ENCODE peak calls at places on chromosomes 7 and 10, in six cellular contexts. One of them, this sample, is unnamed.
A peak's percentile ranks its signal among the peaks of the same experiment; 100 is the strongest.

GRCh38 chr10:126242352-126243260 is 145.7 kb downstream of the ADAM12 start:
- DNase-seq in CD4-positive, CD25-positive, alpha-beta regulatory T cell: no peak
- DNase-seq in left ventricle myocardium inferior: peak; percentile 69
- DNase-seq in RWPE1: peak; percentile 22
- DNase-seq in fibroblast of lung: peak; percentile 93
- DNase-seq in breast epithelium: no peak
- DNase-seq in this sample: peak; percentile 67

GRCh38 chr10:93458821-93459257 is 23.3 kb downstream of the MYOF start:
- DNase-seq in breast epithelium: peak; percentile 75
- DNase-seq in left ventricle myocardium inferior: peak; percentile 44
- DNase-seq in CD4-positive, CD25-positive, alpha-beta regulatory T cell: no peak
- DNase-seq in fibroblast of lung: peak; percentile 100
- DNase-seq in RWPE1: peak; percentile 91
- DNase-seq in this sample: no peak

GRCh38 chr10:98433371-98433770 is 13.4 kb downstream of the HPS1 start:
- DNase-seq in RWPE1: no peak
- DNase-seq in left ventricle myocardium inferior: no peak
- DNase-seq in fibroblast of lung: no peak
- DNase-seq in breast epithelium: no peak
- DNase-seq in CD4-positive, CD25-positive, alpha-beta regulatory T cell: no peak
- DNase-seq in this sample: no peak

GRCh38 chr7:28921822-28922221 is 36.3 kb downstream of the TRIL start:
- DNase-seq in left ventricle myocardium inferior: no peak
- DNase-seq in RWPE1: peak; percentile 64
- DNase-seq in fibroblast of lung: peak; percentile 61
- DNase-seq in breast epithelium: no peak
- DNase-seq in CD4-positive, CD25-positive, alpha-beta regulatory T cell: peak; percentile 30
- DNase-seq in this sample: no peak

GRCh38 chr10:98858525-98858924 is 377.1 kb downstream of the HPSE2 start:
- DNase-seq in left ventricle myocardium inferior: no peak
- DNase-seq in fibroblast of lung: no peak
- DNase-seq in breast epithelium: no peak
- DNase-seq in RWPE1: no peak
- DNase-seq in CD4-positive, CD25-positive, alpha-beta regulatory T cell: no peak
- DNase-seq in this sample: no peak

GRCh38 chr7:86963599-86964230 is 95.7 kb downstream of the ELAPOR2 start:
- DNase-seq in left ventricle myocardium inferior: no peak
- DNase-seq in CD4-positive, CD25-positive, alpha-beta regulatory T cell: no peak
- DNase-seq in fibroblast of lung: peak; percentile 21
- DNase-seq in breast epithelium: no peak
- DNase-seq in RWPE1: no peak
- DNase-seq in this sample: no peak

GRCh38 chr7:71453630-71454029 is 321.7 kb downstream of the GALNT17 start:
- DNase-seq in fibroblast of lung: no peak
- DNase-seq in breast epithelium: no peak
- DNase-seq in CD4-positive, CD25-positive, alpha-beta regulatory T cell: no peak
- DNase-seq in RWPE1: no peak
- DNase-seq in left ventricle myocardium inferior: no peak
- DNase-seq in this sample: no peak

GRCh38 chr7:94848531-94848930 is 58.9 kb upstream of the PPP1R9A start:
- DNase-seq in fibroblast of lung: no peak
- DNase-seq in CD4-positive, CD25-positive, alpha-beta regulatory T cell: no peak
- DNase-seq in left ventricle myocardium inferior: no peak
- DNase-seq in RWPE1: no peak
- DNase-seq in breast epithelium: no peak
- DNase-seq in this sample: no peak

GRCh38 chr7:8064828-8065227 is 96.2 kb downstream of the GLCCI1 start:
- DNase-seq in left ventricle myocardium inferior: no peak
- DNase-seq in fibroblast of lung: peak; percentile 66
- DNase-seq in RWPE1: no peak
- DNase-seq in CD4-positive, CD25-positive, alpha-beta regulatory T cell: no peak
- DNase-seq in breast epithelium: no peak
- DNase-seq in this sample: no peak

GRCh38 chr10:17787087-17787942 is 21.8 kb upstream of the MRC1 start:
- DNase-seq in RWPE1: peak; percentile 82
- DNase-seq in left ventricle myocardium inferior: no peak
- DNase-seq in fibroblast of lung: peak; percentile 98
- DNase-seq in CD4-positive, CD25-positive, alpha-beta regulatory T cell: no peak
- DNase-seq in breast epithelium: no peak
- DNase-seq in this sample: no peak

GRCh38 chr10:119957451-119957850 is 64.9 kb downstream of the SEC23IP start:
- DNase-seq in breast epithelium: no peak
- DNase-seq in RWPE1: no peak
- DNase-seq in CD4-positive, CD25-positive, alpha-beta regulatory T cell: no peak
- DNase-seq in fibroblast of lung: no peak
- DNase-seq in left ventricle myocardium inferior: no peak
- DNase-seq in this sample: no peak

GRCh38 chr7:87287738-87288341 is 57.6 kb upstream of the CROT start:
- DNase-seq in fibroblast of lung: no peak
- DNase-seq in RWPE1: no peak
- DNase-seq in CD4-positive, CD25-positive, alpha-beta regulatory T cell: no peak
- DNase-seq in left ventricle myocardium inferior: no peak
- DNase-seq in breast epithelium: no peak
- DNase-seq in this sample: no peak

GRCh38 chr10:110368002-110368401 is 63.3 kb upstream of the SMNDC1 start:
- DNase-seq in breast epithelium: no peak
- DNase-seq in left ventricle myocardium inferior: no peak
- DNase-seq in fibroblast of lung: no peak
- DNase-seq in RWPE1: no peak
- DNase-seq in CD4-positive, CD25-positive, alpha-beta regulatory T cell: no peak
- DNase-seq in this sample: no peak

GRCh38 chr7:122987463-122987862 is 8.0 kb downstream of the TAS2R16 start:
- DNase-seq in CD4-positive, CD25-positive, alpha-beta regulatory T cell: no peak
- DNase-seq in RWPE1: no peak
- DNase-seq in breast epithelium: no peak
- DNase-seq in fibroblast of lung: no peak
- DNase-seq in left ventricle myocardium inferior: no peak
- DNase-seq in this sample: no peak

GRCh38 chr7:130884437-130885417 is 150.7 kb upstream of the KLF14 start:
- DNase-seq in breast epithelium: no peak
- DNase-seq in fibroblast of lung: peak; percentile 75
- DNase-seq in CD4-positive, CD25-positive, alpha-beta regulatory T cell: no peak
- DNase-seq in RWPE1: no peak
- DNase-seq in left ventricle myocardium inferior: no peak
- DNase-seq in this sample: no peak

GRCh38 chr7:30062587-30062986 is 34.4 kb downstream of the PLEKHA8 start:
- DNase-seq in fibroblast of lung: peak; percentile 27
- DNase-seq in breast epithelium: no peak
- DNase-seq in RWPE1: peak; percentile 62
- DNase-seq in CD4-positive, CD25-positive, alpha-beta regulatory T cell: peak; percentile 37
- DNase-seq in left ventricle myocardium inferior: no peak
- DNase-seq in this sample: no peak

GRCh38 chr7:23277359-23277989 is 21.7 kb upstream of the MALSU1 start:
- DNase-seq in fibroblast of lung: peak; percentile 52
- DNase-seq in breast epithelium: no peak
- DNase-seq in CD4-positive, CD25-positive, alpha-beta regulatory T cell: peak; percentile 57
- DNase-seq in RWPE1: peak; percentile 64
- DNase-seq in left ventricle myocardium inferior: no peak
- DNase-seq in this sample: no peak

GRCh38 chr7:124856299-124856888 is 73.2 kb downstream of the POT1 start:
- DNase-seq in CD4-positive, CD25-positive, alpha-beta regulatory T cell: peak; percentile 22
- DNase-seq in left ventricle myocardium inferior: no peak
- DNase-seq in fibroblast of lung: peak; percentile 42
- DNase-seq in RWPE1: peak; percentile 4
- DNase-seq in breast epithelium: no peak
- DNase-seq in this sample: no peak

GRCh38 chr7:30091431-30092386 is 43.1 kb upstream of the MTURN start:
- DNase-seq in fibroblast of lung: peak; percentile 91
- DNase-seq in CD4-positive, CD25-positive, alpha-beta regulatory T cell: no peak
- DNase-seq in breast epithelium: no peak
- DNase-seq in left ventricle myocardium inferior: no peak
- DNase-seq in RWPE1: peak; percentile 88
- DNase-seq in this sample: no peak

GRCh38 chr7:122166260-122166659 is 22.2 kb upstream of the AASS start:
- DNase-seq in fibroblast of lung: no peak
- DNase-seq in left ventricle myocardium inferior: no peak
- DNase-seq in breast epithelium: no peak
- DNase-seq in CD4-positive, CD25-positive, alpha-beta regulatory T cell: no peak
- DNase-seq in RWPE1: no peak
- DNase-seq in this sample: no peak

GRCh38 chr10:127243490-127244272 is 47.3 kb upstream of the INSYN2A start:
- DNase-seq in fibroblast of lung: peak; percentile 13
- DNase-seq in RWPE1: peak; percentile 51
- DNase-seq in left ventricle myocardium inferior: no peak
- DNase-seq in CD4-positive, CD25-positive, alpha-beta regulatory T cell: no peak
- DNase-seq in breast epithelium: no peak
- DNase-seq in this sample: no peak

DNA sequence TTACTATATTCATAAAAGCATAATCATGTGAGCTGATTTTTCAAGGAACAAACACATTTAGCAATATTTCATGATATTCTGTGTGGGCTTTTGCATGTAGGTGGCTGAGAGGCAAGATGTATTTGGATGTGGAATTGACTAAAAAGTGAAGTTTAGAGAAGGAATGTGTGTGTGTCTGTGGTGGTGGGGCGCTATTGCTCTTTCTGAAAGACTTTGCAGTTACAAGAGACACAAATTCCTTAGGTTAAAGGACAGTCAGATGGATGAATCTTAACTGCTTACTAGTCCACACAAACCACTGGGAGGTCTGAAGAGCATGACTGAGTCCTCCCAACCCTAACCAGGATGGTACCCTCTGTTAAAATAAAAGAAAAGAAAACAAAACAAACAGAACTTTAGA is 200.1 kb downstream of the SDHAF3 start:
- DNase-seq in breast epithelium: no peak
- DNase-seq in fibroblast of lung: no peak
- DNase-seq in RWPE1: no peak
- DNase-seq in left ventricle myocardium inferior: no peak
- DNase-seq in CD4-positive, CD25-positive, alpha-beta regulatory T cell: no peak
- DNase-seq in this sample: no peak
- H3K27ac ChIP-seq in breast epithelium: no peak overlapping the region
- H3K27ac ChIP-seq in fibroblast of lung: no peak overlapping the region
- H3K27ac ChIP-seq in RWPE1: no peak overlapping the region
- H3K27ac ChIP-seq in left ventricle myocardium inferior: no peak overlapping the region
- H3K27ac ChIP-seq in CD4-positive, CD25-positive, alpha-beta regulatory T cell: no peak overlapping the region
- H3K27ac ChIP-seq in this sample: no peak overlapping the region

GRCh38 chr10:131180086-131180485 is 131.4 kb downstream of the TCERG1L start:
- DNase-seq in CD4-positive, CD25-positive, alpha-beta regulatory T cell: no peak
- DNase-seq in RWPE1: no peak
- DNase-seq in breast epithelium: no peak
- DNase-seq in left ventricle myocardium inferior: no peak
- DNase-seq in fibroblast of lung: no peak
- DNase-seq in this sample: no peak

GRCh38 chr10:131183546-131184045 is 127.9 kb downstream of the TCERG1L start:
- DNase-seq in fibroblast of lung: no peak
- DNase-seq in left ventricle myocardium inferior: no peak
- DNase-seq in CD4-positive, CD25-positive, alpha-beta regulatory T cell: no peak
- DNase-seq in RWPE1: no peak
- DNase-seq in breast epithelium: no peak
- DNase-seq in this sample: peak; percentile 11

GRCh38 chr10:131179386-131179785 is 132.1 kb downstream of the TCERG1L start:
- DNase-seq in CD4-positive, CD25-positive, alpha-beta regulatory T cell: no peak
- DNase-seq in RWPE1: no peak
- DNase-seq in left ventricle myocardium inferior: no peak
- DNase-seq in breast epithelium: no peak
- DNase-seq in fibroblast of lung: no peak
- DNase-seq in this sample: peak; percentile 28

GRCh38 chr10:131178956-131179355 is 132.6 kb downstream of the TCERG1L start:
- DNase-seq in breast epithelium: no peak
- DNase-seq in CD4-positive, CD25-positive, alpha-beta regulatory T cell: no peak
- DNase-seq in fibroblast of lung: no peak
- DNase-seq in RWPE1: no peak
- DNase-seq in left ventricle myocardium inferior: no peak
- DNase-seq in this sample: no peak

GRCh38 chr10:131180941-131181855 is 130.3 kb downstream of the TCERG1L start:
- DNase-seq in CD4-positive, CD25-positive, alpha-beta regulatory T cell: no peak
- DNase-seq in breast epithelium: no peak
- DNase-seq in fibroblast of lung: no peak
- DNase-seq in left ventricle myocardium inferior: no peak
- DNase-seq in RWPE1: no peak
- DNase-seq in this sample: no peak
- H3K27ac ChIP-seq in CD4-positive, CD25-positive, alpha-beta regulatory T cell: no peak overlapping the region
- H3K27ac ChIP-seq in breast epithelium: no peak overlapping the region
- H3K27ac ChIP-seq in fibroblast of lung: no peak overlapping the region
- H3K27ac ChIP-seq in left ventricle myocardium inferior: no peak overlapping the region
- H3K27ac ChIP-seq in RWPE1: no peak overlapping the region
- H3K27ac ChIP-seq in this sample: no peak overlapping the region

DNA sequence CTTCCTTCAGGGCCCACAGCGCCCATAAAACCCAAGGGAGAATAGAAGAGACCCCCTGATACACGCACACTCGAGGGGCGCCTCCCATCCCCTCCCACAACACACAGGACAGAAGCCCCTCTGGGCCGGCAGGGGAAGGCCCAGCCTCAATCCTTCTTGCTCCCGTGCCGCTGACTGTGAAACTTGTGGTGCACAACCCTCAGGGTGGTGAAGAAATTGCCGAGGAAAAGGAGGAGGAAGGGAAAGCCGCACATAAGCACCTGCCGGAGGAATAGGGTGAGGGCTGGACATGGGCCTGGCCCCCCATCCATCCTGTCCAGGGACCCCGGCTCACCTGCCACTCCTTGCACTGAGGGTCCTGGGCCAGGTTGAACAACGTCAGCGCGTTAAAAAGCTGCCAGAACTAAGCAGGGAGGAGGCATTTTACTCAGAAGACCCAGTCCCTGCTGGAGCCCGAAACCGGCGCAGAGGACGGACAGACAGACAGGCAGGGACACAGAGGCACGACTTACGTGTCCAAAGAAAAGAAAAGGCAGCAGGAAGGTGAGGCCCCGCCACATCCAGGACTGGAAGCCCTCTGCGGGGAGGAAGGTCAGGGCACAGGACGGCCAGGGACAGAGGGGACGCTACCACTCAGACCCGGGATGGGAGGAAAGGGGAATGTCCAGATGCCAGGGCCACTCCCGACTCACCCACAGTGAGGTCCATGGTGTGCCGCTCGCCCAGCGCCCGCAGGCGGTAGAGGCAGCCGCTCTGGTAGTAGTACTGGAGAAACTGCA is 7.2 kb downstream of the TMEM120A start:
- DNase-seq in CD4-positive, CD25-positive, alpha-beta regulatory T cell: no peak
- DNase-seq in RWPE1: no peak
- DNase-seq in fibroblast of lung: no peak
- DNase-seq in left ventricle myocardium inferior: no peak
- DNase-seq in breast epithelium: no peak
- DNase-seq in this sample: no peak
- H3K27ac ChIP-seq in CD4-positive, CD25-positive, alpha-beta regulatory T cell: no peak overlapping the region
- H3K27ac ChIP-seq in RWPE1: peak overlapping the region; percentile 37
- H3K27ac ChIP-seq in fibroblast of lung: no peak overlapping the region
- H3K27ac ChIP-seq in left ventricle myocardium inferior: peak overlapping the region; percentile 34
- H3K27ac ChIP-seq in breast epithelium: no peak overlapping the region
- H3K27ac ChIP-seq in this sample: no peak overlapping the region

DNA sequence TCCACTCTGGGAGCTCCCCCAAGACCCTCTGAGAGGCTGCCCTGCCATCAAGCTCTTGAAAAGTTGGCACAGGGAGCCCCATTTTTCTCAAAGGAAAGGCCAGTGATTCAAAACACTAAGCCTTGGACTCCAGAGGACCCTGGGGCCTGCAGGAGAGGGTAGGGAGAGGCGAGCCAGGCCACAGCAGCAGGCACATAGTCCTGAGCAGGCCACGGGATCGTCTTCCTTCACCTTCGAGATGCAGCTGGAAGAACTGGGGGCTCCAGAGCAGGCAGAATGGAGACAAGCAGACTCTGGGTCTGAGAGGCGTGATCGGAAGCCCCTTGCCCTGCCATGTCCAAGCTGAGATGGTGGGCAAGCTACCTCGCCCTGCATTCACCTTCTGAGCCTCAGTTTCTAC is 13.9 kb downstream of the TNS3 start:
- DNase-seq in breast epithelium: no peak
- DNase-seq in left ventricle myocardium inferior: no peak
- DNase-seq in fibroblast of lung: no peak
- DNase-seq in CD4-positive, CD25-positive, alpha-beta regulatory T cell: no peak
- DNase-seq in RWPE1: no peak
- DNase-seq in this sample: no peak
- H3K27ac ChIP-seq in breast epithelium: no peak overlapping the region
- H3K27ac ChIP-seq in left ventricle myocardium inferior: peak overlapping the region; percentile 45
- H3K27ac ChIP-seq in fibroblast of lung: no peak overlapping the region
- H3K27ac ChIP-seq in CD4-positive, CD25-positive, alpha-beta regulatory T cell: no peak overlapping the region
- H3K27ac ChIP-seq in RWPE1: peak overlapping the region; percentile 30
- H3K27ac ChIP-seq in this sample: peak overlapping the region; percentile 23